ENCODE peak calls at places on chromosomes 6 and 20, in seven cellular contexts. P is iPS-NIHi11; L is EH; J is central memory CD8-positive, alpha-beta T cell; T is fibroblast of the conjunctiva; Q is G401; D is putamen. Z is an unnamed sample.

GRCh38 chr6:18148304-18149025 is 6.4 kb downstream of the TPMT start:
- DNase-seq in P (no peak), L (peak), J (no peak), T (no peak), Q (no peak), D (no peak), Z (no peak)

GRCh38 chr6:117142145-117142544 is 123.2 kb upstream of the VGLL2 start:
- DNase-seq in P (no peak), L (no peak), J (no peak), T (no peak), Q (no peak), D (no peak), Z (no peak)

GRCh38 chr6:44561062-44561591 is 173.6 kb downstream of the CDC5L start:
- DNase-seq in P (peak), L (no peak), J (no peak), T (no peak), Q (no peak), D (no peak), Z (no peak)

GRCh38 chr20:1721687-1722512 is 64.3 kb upstream of the SIRPG start:
- DNase-seq in P (peak), L (no peak), J (no peak), T (no peak), Q (no peak), D (no peak), Z (no peak)

GRCh38 chr6:44305200-44305725 is 7.9 kb downstream of the AARS2 start:
- DNase-seq in P (no peak), L (no peak), J (no peak), T (no peak), Q (no peak), D (no peak), Z (no peak)

GRCh38 chr20:43293068-43293786 is 103.5 kb upstream of the PTPRT start:
- DNase-seq in P (no peak), L (no peak), J (no peak), T (no peak), Q (no peak), D (no peak), Z (peak)

GRCh38 chr6:92700411-92700810 is 718.9 kb downstream of the EPHA7 start:
- DNase-seq in P (no peak), L (no peak), J (no peak), T (no peak), Q (no peak), D (no peak), Z (no peak)

GRCh38 chr6:157629220-157629619 is 193.8 kb upstream of the SNX9 start:
- DNase-seq in P (no peak), L (peak), J (no peak), T (no peak), Q (no peak), D (no peak), Z (no peak)

GRCh38 chr6:87357479-87358196 is 13.0 kb downstream of the C6orf163 start:
- DNase-seq in P (no peak), L (peak), J (no peak), T (no peak), Q (no peak), D (no peak), Z (no peak)

GRCh38 chr6:129680633-129681032 is 29.3 kb downstream of the ARHGAP18 start:
- DNase-seq in P (no peak), L (peak), J (no peak), T (no peak), Q (no peak), D (no peak), Z (no peak)

GRCh38 chr6:150072201-150072600 is 3.3 kb upstream of the ULBP3 start:
- DNase-seq in P (peak), L (peak), J (no peak), T (no peak), Q (no peak), D (no peak), Z (no peak)

GRCh38 chr6:145015739-145016558 is 719.4 kb downstream of the EPM2A start:
- DNase-seq in P (peak), L (peak), J (no peak), T (peak), Q (no peak), D (peak), Z (no peak)

GRCh38 chr6:133863228-133863627 is 25.7 kb upstream of the TCF21 start:
- DNase-seq in P (no peak), L (no peak), J (no peak), T (no peak), Q (no peak), D (no peak), Z (no peak)

GRCh38 chr6:28218312-28219248 is 6.5 kb upstream of the ZSCAN9 start:
- DNase-seq in P (peak), L (peak), J (no peak), T (peak), Q (peak), D (peak), Z (peak)

GRCh38 chr6:35049885-35050284 is 91.3 kb downstream of the TCP11 start:
- DNase-seq in P (no peak), L (peak), J (no peak), T (peak), Q (peak), D (peak), Z (peak)

GRCh38 chr20:9615766-9616454 is 101.5 kb downstream of the LAMP5 start:
- DNase-seq in P (no peak), L (no peak), J (no peak), T (no peak), Q (peak), D (no peak), Z (no peak)

GRCh38 chr20:51447765-51448148 is 94.8 kb downstream of the NFATC2 start:
- DNase-seq in P (no peak), L (no peak), J (no peak), T (no peak), Q (no peak), D (no peak), Z (no peak)

GRCh38 chr20:59006167-59006863 is 739 bp downstream of the CTSZ start:
- DNase-seq in P (no peak), L (peak), J (no peak), T (no peak), Q (peak), D (no peak), Z (no peak)

GRCh38 chr20:45337367-45338120 is 10.7 kb downstream of the SDC4 start:
- DNase-seq in P (peak), L (peak), J (no peak), T (peak), Q (no peak), D (no peak), Z (no peak)

GRCh38 chr20:17895641-17896246 is 72.8 kb downstream of the SNX5 start:
- DNase-seq in P (no peak), L (peak), J (no peak), T (no peak), Q (peak), D (peak), Z (peak)

GRCh38 chr20:38599410-38599882 is 2.2 kb upstream of the ARHGAP40 start:
- DNase-seq in P (peak), L (no peak), J (no peak), T (no peak), Q (no peak), D (no peak), Z (no peak)

GRCh38 chr20:3543901-3544507 is 73.2 kb downstream of the ATRN start:
- DNase-seq in P (no peak), L (peak), J (no peak), T (no peak), Q (no peak), D (no peak), Z (no peak)

GRCh38 chr6:116580198-116580597 is 8.9 kb downstream of the RWDD1 start:
- DNase-seq in P (no peak), L (peak), J (no peak), T (no peak), Q (no peak), D (no peak), Z (no peak)

GRCh38 chr6:3749991-3750323 is 1.6 kb downstream of the PXDC1 start:
- DNase-seq in P (no peak), L (peak), J (no peak), T (peak), Q (no peak), D (no peak), Z (no peak)

GRCh38 chr20:3221398-3222226 is 12.3 kb downstream of the ITPA start:
- DNase-seq in P (no peak), L (no peak), J (no peak), T (no peak), Q (no peak), D (no peak), Z (no peak)

GRCh38 chr6:158467923-158468322 is 92.0 kb upstream of the TMEM181 start:
- DNase-seq in P (no peak), L (no peak), J (no peak), T (no peak), Q (no peak), D (no peak), Z (no peak)

GRCh38 chr6:158383542-158383941 is 71.3 kb downstream of the TULP4 start:
- DNase-seq in P (no peak), L (no peak), J (no peak), T (no peak), Q (no peak), D (no peak), Z (no peak)

GRCh38 chr6:21856844-21857243 is 263.3 kb downstream of the SOX4 start:
- DNase-seq in P (no peak), L (peak), J (no peak), T (no peak), Q (no peak), D (no peak), Z (no peak)